ENCODE peak calls at places on chromosomes 13 and 19, in four cellular contexts. T is SK-N-SH, X is GM12878, D is HepG2. A is an unnamed sample.

GRCh38 chr19:52665529-52665928 is 27.4 kb upstream of the ZNF83 start:
- DNase-seq in D (no peak), X (no peak), T (no peak), A (peak)

GRCh38 chr19:11261431-11261901 is 858 bp downstream of the DOCK6 start:
- DNase-seq in D (no peak), T (peak), X (no peak), A (no peak)

GRCh38 chr19:16259385-16260159 is 61.9 kb downstream of the AP1M1 start:
- DNase-seq in T (no peak), D (no peak), X (peak), A (no peak)

GRCh38 chr19:16405091-16405490 is 66.7 kb downstream of the EPS15L1 start:
- DNase-seq in D (no peak), T (no peak), X (no peak), A (no peak)

GRCh38 chr13:35833571-35834305 is 297.4 kb downstream of the DCLK1 start:
- DNase-seq in X (no peak), D (no peak), T (no peak), A (no peak)

GRCh38 chr13:54078271-54078670 is 1049.7 kb downstream of the OLFM4 start:
- DNase-seq in D (no peak), X (no peak), T (no peak), A (no peak)

GRCh38 chr13:113981201-113981605 is 7.3 kb upstream of the C13orf46 start:
- DNase-seq in T (no peak), X (no peak), D (no peak), A (no peak)

GRCh38 chr19:46065486-46065885 is 24.7 kb upstream of the IGFL4 start:
- DNase-seq in T (no peak), D (no peak), X (no peak), A (no peak)

GRCh38 chr19:5674734-5675133 is 5.6 kb downstream of the MICOS13 start:
- DNase-seq in D (no peak), T (no peak), X (no peak), A (no peak)

GRCh38 chr19:57406516-57407123 is 4.3 kb upstream of the ZNF17 start:
- DNase-seq in D (peak), X (peak), T (peak), A (peak)

GRCh38 chr19:47363758-47364529 is 14.8 kb downstream of the DHX34 start:
- DNase-seq in T (peak), D (no peak), X (no peak), A (no peak)

GRCh38 chr19:33484226-33484774 is 37.3 kb downstream of the PEPD start:
- DNase-seq in D (no peak), T (no peak), X (no peak), A (no peak)

GRCh38 chr13:98962901-98963594 is 14.8 kb downstream of the DOCK9 start:
- DNase-seq in T (no peak), X (no peak), D (no peak), A (no peak)

GRCh38 chr19:15129856-15130580 is 22.8 kb downstream of the SYDE1 start:
- DNase-seq in D (no peak), X (no peak), T (no peak), A (no peak)

GRCh38 chr13:75226755-75227435 is 255.1 kb downstream of the TBC1D4 start:
- DNase-seq in X (no peak), D (no peak), T (no peak), A (no peak)

GRCh38 chr13:105196052-105196451 is 1339.4 kb downstream of the EFNB2 start:
- DNase-seq in T (no peak), X (no peak), D (no peak), A (no peak)

GRCh38 chr19:48613024-48613851 is 1.6 kb downstream of the FAM83E start:
- DNase-seq in T (no peak), X (no peak), D (no peak), A (no peak)

GRCh38 chr13:106187501-106187900 is 348.0 kb downstream of the EFNB2 start:
- DNase-seq in X (no peak), D (no peak), T (no peak), A (no peak)

GRCh38 chr13:21458816-21459701 is at the start of gene ZDHHC20:
- DNase-seq in D (peak), T (peak), X (no peak), A (peak)

GRCh38 chr19:37403403-37403802 is 32.5 kb downstream of the ZNF527 start:
- DNase-seq in T (no peak), D (no peak), X (no peak), A (no peak)

GRCh38 chr13:48094404-48094780 is 512 bp downstream of the MED4 start:
- DNase-seq in D (no peak), X (no peak), T (no peak), A (no peak)

GRCh38 chr19:29622191-29623070 is 16.3 kb downstream of the POP4 start:
- DNase-seq in X (no peak), D (no peak), T (peak), A (no peak)

GRCh38 chr19:35006342-35006998 is 6.3 kb downstream of the GRAMD1A start:
- DNase-seq in X (no peak), D (peak), T (no peak), A (no peak)

GRCh38 chr19:33872445-33873320 is 76.0 kb downstream of the KCTD15 start:
- DNase-seq in T (no peak), X (no peak), D (no peak), A (no peak)

GRCh38 chr13:67139551-67139950 is 90.6 kb downstream of the PCDH9 start:
- DNase-seq in T (no peak), D (no peak), X (no peak), A (no peak)

GRCh38 chr13:85497652-85498051 is 301.6 kb downstream of the SLITRK6 start:
- DNase-seq in T (no peak), X (no peak), D (no peak), A (no peak)

GRCh38 chr13:42041017-42041683 is 7.3 kb upstream of the DGKH start:
- DNase-seq in T (peak), D (no peak), X (peak), A (peak)

GRCh38 chr19:4817467-4818277 is 13.8 kb downstream of the TICAM1 start:
- DNase-seq in T (no peak), X (no peak), D (no peak), A (no peak)

GRCh38 chr13:40490086-40490723 is 176.2 kb downstream of the FOXO1 start:
- DNase-seq in D (no peak), X (no peak), T (no peak), A (no peak)

GRCh38 chr13:51453959-51454703 is 1.3 kb upstream of the INTS6 start:
- DNase-seq in D (no peak), X (no peak), T (peak), A (peak)

GRCh38 chr19:48290341-48290922 is 20.6 kb downstream of the ZNF114 start:
- DNase-seq in X (no peak), T (peak), D (no peak), A (no peak)

GRCh38 chr13:78598382-78598781 is 5.0 kb downstream of the POU4F1 start:
- DNase-seq in T (no peak), X (no peak), D (no peak), A (no peak)

GRCh38 chr19:50677636-50678035 is 28.4 kb downstream of the C19orf81 start:
- DNase-seq in D (no peak), X (no peak), T (no peak), A (no peak)

GRCh38 chr19:54188224-54188871 is 1.0 kb downstream of the MBOAT7 start:
- DNase-seq in D (no peak), T (no peak), X (no peak), A (peak)

GRCh38 chr19:38707512-38708114 is 36.7 kb downstream of the CAPN12 start:
- DNase-seq in D (peak), T (no peak), X (no peak), A (no peak)

GRCh38 chr19:4371898-4372629 is 28.3 kb downstream of the SH3GL1 start:
- DNase-seq in D (no peak), T (no peak), X (no peak), A (peak)

GRCh38 chr13:25874907-25875306 is 176.9 kb downstream of the SHISA2 start:
- DNase-seq in X (no peak), T (no peak), D (no peak), A (no peak)

DNA sequence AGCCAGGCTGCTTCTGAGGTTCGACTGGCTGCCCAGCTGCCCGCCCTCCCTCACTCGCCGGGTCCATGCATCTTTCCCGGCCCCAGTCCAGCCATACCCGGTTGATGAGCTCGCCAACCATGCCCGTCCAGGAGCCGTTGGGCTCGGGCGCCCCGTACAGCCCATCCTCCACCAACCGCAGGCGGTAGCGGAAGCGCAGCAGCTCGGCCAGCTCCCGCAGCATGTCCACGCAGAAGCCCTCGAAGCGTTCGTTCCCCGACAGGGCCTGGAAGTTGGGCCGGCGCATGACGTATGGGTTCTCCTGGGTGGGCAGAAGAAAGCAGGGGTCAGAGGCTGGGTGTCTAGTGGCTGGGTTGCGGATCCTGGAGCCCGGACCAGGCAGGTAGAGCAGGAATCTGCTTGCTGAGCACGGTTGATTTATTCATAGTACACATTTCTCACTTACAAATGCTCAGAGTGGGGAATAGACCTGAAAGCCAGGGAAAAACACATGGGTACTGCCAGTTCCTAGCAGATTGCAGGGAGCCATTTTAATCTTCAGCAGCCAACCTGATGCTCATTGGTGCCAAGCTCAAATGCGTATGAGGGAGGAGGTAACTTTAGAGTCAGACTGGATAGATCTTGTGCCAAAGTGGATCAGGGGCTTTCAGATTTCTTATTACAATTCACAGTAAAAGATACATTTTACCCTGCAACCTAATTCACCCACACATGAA is 27.4 kb downstream of the GRIK5 start:
- DNase-seq in T (no peak), X (no peak), D (no peak), A (no peak)
- TF ChIP-seq NFIC in T (no peak), X (no peak), D (no peak), A (no peak)

GRCh38 chr19:1132625-1133383 is 29.0 kb downstream of the GPX4 start:
- DNase-seq in T (no peak), D (no peak), X (no peak), A (no peak)

GRCh38 chr19:1134431-1134830 is 30.6 kb downstream of the GPX4 start:
- DNase-seq in X (no peak), T (no peak), D (no peak), A (no peak)

GRCh38 chr19:1131718-1132552 is 28.1 kb downstream of the GPX4 start:
- DNase-seq in T (no peak), D (no peak), X (peak), A (peak)

GRCh38 chr19:1135454-1135853 is 31.7 kb downstream of the GPX4 start:
- DNase-seq in T (no peak), D (no peak), X (no peak), A (no peak)

GRCh38 chr19:1133471-1133929 is 29.7 kb downstream of the GPX4 start:
- DNase-seq in D (no peak), X (peak), T (peak), A (peak)
- TF ChIP-seq NFIC in D (no peak), X (no peak), T (no peak), A (no peak)

DNA sequence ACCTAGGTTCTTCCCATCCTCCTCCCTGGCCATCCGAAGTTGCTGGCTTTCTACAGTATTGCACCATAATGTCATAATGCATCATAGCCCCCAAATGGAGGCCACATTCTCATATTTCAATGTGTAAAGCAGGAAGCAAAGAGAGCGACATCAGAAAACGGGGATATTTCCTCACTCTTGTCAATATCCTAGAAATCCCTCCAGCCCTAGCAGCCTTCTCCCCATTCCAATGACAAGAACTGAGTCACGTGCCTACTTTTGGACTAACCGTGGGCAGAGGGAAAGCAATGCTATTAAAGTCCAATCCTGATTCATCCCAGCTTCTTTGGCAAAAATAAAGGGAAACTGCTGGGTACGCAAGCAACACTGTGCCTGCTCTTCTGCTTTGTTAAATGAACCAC is 4.3 kb upstream of the RAP2A start:
- DNase-seq in D (no peak), T (no peak), X (no peak), A (no peak)
- TF ChIP-seq NFIC in D (no peak), T (no peak), X (no peak), A (no peak)

GRCh38 chr13:69324109-69324886 is 783.3 kb upstream of the ATXN8OS start:
- DNase-seq in T (peak), D (peak), X (no peak), A (no peak)
- TF ChIP-seq NFIC in T (no peak), D (no peak), X (no peak), A (no peak)

DNA sequence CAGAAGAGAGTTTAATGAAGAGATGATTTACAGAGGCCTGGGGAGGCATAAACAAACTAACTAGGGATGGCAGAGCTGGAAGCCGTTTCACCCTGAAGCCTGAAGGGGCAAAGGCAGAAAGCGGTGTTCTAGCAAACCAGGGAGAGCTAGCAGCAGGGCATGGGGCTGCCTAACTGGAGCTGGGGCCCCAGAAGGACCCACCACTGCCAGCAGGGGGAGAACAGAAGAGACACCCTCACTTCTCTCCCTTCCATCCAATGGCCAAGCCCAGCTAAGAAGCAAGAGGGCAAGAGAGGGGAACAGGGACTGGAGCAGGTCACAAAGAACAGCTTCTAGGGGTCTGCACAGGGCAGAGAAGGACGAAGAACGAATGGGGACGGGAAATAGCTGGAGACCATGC is 195.5 kb downstream of the KATNAL1 start:
- DNase-seq in D (peak), X (no peak), T (no peak), A (no peak)
- TF ChIP-seq NFIC in D (no peak), X (no peak), T (no peak), A (no peak)